ENCODE peak calls at places on chromosomes 7 and 10, in five cellular contexts. C, B, H, F and I are unnamed samples.

GRCh38 chr7:69845721-69846495 is 247.6 kb downstream of the AUTS2 start:
- DNase-seq in C (no peak), B (no peak), H (no peak), F (no peak), I (no peak)

GRCh38 chr10:79394631-79395030 is 47.4 kb downstream of the PPIF start:
- DNase-seq in C (no peak), B (no peak), H (no peak), F (no peak), I (no peak)

GRCh38 chr7:141027043-141027442 is 12.3 kb upstream of the MRPS33 start:
- DNase-seq in C (no peak), B (no peak), H (no peak), F (no peak), I (no peak)

GRCh38 chr7:75915416-75916156 is 631 bp downstream of the POR start:
- DNase-seq in C (peak), B (peak), H (peak), F (no peak), I (peak)

GRCh38 chr7:119172043-119172442 is 947.5 kb downstream of the ANKRD7 start:
- DNase-seq in C (no peak), B (no peak), H (no peak), F (no peak), I (no peak)

GRCh38 chr10:47038881-47039557 is 127.8 kb downstream of the PTPN20 start:
- DNase-seq in C (no peak), B (no peak), H (peak), F (no peak), I (no peak)

GRCh38 chr10:88243847-88244730 is 339.0 kb downstream of the RNLS start:
- DNase-seq in C (peak), B (peak), H (peak), F (no peak), I (no peak)

GRCh38 chr10:78359641-78360091 is 326.0 kb downstream of the RPS24 start:
- DNase-seq in C (no peak), B (no peak), H (no peak), F (no peak), I (no peak)

GRCh38 chr10:23263441-23264164 is 71.5 kb downstream of the PTF1A start:
- DNase-seq in C (no peak), B (no peak), H (no peak), F (no peak), I (no peak)

GRCh38 chr10:116721048-116721897 is 21.1 kb downstream of the HSPA12A start:
- DNase-seq in C (no peak), B (no peak), H (no peak), F (no peak), I (no peak)

GRCh38 chr10:82361317-82361716 is 486.3 kb downstream of the NRG3 start:
- DNase-seq in C (no peak), B (no peak), H (no peak), F (no peak), I (no peak)

GRCh38 chr10:30188101-30188500 is 128.7 kb upstream of the JCAD start:
- DNase-seq in C (peak), B (no peak), H (no peak), F (no peak), I (no peak)

GRCh38 chr7:23383225-23383624 is 84.1 kb downstream of the MALSU1 start:
- DNase-seq in C (peak), B (no peak), H (no peak), F (no peak), I (no peak)

GRCh38 chr10:77965294-77965693 is 38.7 kb upstream of the DLG5 start:
- DNase-seq in C (peak), B (no peak), H (no peak), F (no peak), I (peak)

GRCh38 chr10:36114141-36114540 is 472.0 kb upstream of the FZD8 start:
- DNase-seq in C (no peak), B (no peak), H (no peak), F (no peak), I (no peak)

GRCh38 chr10:36115364-36115763 is 473.3 kb upstream of the FZD8 start:
- DNase-seq in C (no peak), B (no peak), H (no peak), F (no peak), I (no peak)

GRCh38 chr10:36116751-36117150 is 474.7 kb upstream of the FZD8 start:
- DNase-seq in C (no peak), B (no peak), H (no peak), F (no peak), I (no peak)

GRCh38 chr10:36111676-36112075 is 469.6 kb upstream of the FZD8 start:
- DNase-seq in C (no peak), B (no peak), H (no peak), F (no peak), I (no peak)

GRCh38 chr10:36114913-36115312 is 472.8 kb upstream of the FZD8 start:
- DNase-seq in C (peak), B (no peak), H (no peak), F (no peak), I (no peak)
- TF ChIP-seq POLR2A in C (no peak), B (no peak), H (no peak), F (no peak), I (no peak)

DNA sequence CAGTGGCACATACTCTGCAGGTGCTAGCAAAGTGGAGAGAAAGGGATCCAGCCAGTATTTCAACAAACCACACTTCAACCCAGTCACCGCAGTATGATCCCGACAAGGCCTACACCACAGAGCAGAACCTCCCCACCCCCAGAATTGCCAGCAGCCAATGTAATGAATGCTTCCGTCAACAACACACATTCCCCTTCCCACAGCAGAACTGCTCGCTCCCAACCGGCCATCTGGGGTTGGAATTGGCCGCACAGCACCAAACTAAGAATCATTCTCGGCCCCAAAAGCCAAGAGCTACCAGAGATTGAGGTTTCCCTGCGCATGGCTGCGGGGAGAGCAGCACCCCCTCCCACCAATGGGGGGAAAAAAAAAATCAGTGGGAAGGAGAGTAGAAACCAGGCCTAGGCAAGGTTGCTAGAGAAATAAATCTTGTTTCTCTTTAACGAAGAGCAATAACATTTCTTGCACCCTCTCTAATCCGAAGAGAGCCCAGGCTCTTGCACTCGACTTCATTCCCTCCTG is 1.1 kb downstream of the WASL start:
- DNase-seq in C (peak), B (peak), H (peak), F (peak), I (peak)
- TF ChIP-seq POLR2A in C (no peak), B (no peak), H (no peak), F (no peak), I (no peak)

GRCh38 chr7:139426258-139427028 is 57.0 kb downstream of the KLRG2 start:
- DNase-seq in C (no peak), B (no peak), H (no peak), F (no peak), I (no peak)

GRCh38 chr7:139430443-139430842 is 53.0 kb downstream of the KLRG2 start:
- DNase-seq in C (no peak), B (no peak), H (no peak), F (no peak), I (no peak)

GRCh38 chr7:139427788-139428187 is 55.7 kb downstream of the KLRG2 start:
- DNase-seq in C (no peak), B (no peak), H (no peak), F (no peak), I (no peak)

GRCh38 chr7:139424004-139424403 is 59.5 kb downstream of the KLRG2 start:
- DNase-seq in C (no peak), B (no peak), H (no peak), F (no peak), I (no peak)

GRCh38 chr7:139427029-139427420 is 56.4 kb downstream of the KLRG2 start:
- DNase-seq in C (no peak), B (no peak), H (no peak), F (no peak), I (no peak)
- TF ChIP-seq POLR2A in C (no peak), B (no peak), H (no peak), F (no peak), I (no peak)

GRCh38 chr7:130937016-130937415 is 203.0 kb upstream of the KLF14 start:
- DNase-seq in C (no peak), B (no peak), H (no peak), F (no peak), I (no peak)
- TF ChIP-seq POLR2A in C (no peak), B (no peak), H (no peak), F (no peak), I (no peak)

GRCh38 chr7:151838072-151838471 is 38.8 kb downstream of the PRKAG2 start:
- DNase-seq in C (no peak), B (no peak), H (no peak), F (no peak), I (no peak)

GRCh38 chr7:151838861-151839381 is 38.0 kb downstream of the PRKAG2 start:
- DNase-seq in C (no peak), B (no peak), H (no peak), F (no peak), I (no peak)

GRCh38 chr7:151840088-151840910 is 36.6 kb downstream of the PRKAG2 start:
- DNase-seq in C (no peak), B (no peak), H (no peak), F (no peak), I (no peak)

GRCh38 chr7:151837285-151838042 is 39.5 kb downstream of the PRKAG2 start:
- DNase-seq in C (no peak), B (no peak), H (no peak), F (no peak), I (no peak)

GRCh38 chr7:151839511-151839921 is 37.4 kb downstream of the PRKAG2 start:
- DNase-seq in C (no peak), B (no peak), H (no peak), F (no peak), I (no peak)
- TF ChIP-seq POLR2A in C (no peak), B (no peak), H (no peak), F (no peak), I (no peak)

DNA sequence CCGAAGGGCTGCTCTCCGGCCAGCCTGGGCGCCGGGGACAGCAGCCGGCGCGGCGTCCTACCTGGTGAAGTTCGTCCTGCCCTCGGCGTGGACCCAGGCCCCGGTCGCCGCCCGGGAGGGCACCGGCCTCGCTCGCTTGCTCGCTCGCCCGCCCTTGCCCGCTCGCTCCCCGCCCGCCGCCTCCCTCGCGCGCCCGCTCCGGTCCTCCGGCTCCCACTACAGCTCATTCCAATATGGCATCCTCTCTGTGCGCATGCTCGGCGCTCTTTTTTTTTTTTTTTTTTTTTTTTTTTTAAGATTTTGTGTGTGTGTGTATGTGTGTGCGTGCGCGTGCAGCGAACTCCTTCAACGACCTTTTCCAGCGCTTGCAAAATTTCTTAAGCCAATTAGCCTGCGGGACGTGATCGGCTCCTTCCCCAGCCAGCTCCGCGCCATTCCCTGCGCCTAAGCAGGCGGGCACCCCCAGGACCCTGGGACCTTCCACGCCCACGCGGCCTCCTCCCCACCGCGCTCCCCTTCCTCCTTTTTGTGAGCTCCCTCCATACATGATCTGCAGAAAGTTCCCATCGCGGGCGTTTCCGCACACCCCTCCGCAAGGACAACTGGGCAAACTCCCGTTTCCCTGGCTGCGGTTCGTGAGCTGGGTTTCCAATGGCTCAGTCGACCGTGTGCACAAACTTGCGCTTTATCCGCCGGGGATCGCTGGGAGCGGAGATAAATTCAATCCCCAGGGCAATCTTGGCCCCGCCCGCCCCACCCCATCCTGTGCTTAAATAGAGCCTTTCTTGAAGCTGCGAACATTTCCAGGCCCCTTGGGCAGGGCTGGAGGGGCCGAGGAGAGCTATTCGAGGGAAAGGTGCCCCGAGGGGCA is at the start of gene SFMBT2:
- DNase-seq in C (peak), B (peak), H (peak), F (peak), I (peak)
- TF ChIP-seq POLR2A in C (no peak), B (no peak), H (peak), F (peak), I (no peak)

DNA sequence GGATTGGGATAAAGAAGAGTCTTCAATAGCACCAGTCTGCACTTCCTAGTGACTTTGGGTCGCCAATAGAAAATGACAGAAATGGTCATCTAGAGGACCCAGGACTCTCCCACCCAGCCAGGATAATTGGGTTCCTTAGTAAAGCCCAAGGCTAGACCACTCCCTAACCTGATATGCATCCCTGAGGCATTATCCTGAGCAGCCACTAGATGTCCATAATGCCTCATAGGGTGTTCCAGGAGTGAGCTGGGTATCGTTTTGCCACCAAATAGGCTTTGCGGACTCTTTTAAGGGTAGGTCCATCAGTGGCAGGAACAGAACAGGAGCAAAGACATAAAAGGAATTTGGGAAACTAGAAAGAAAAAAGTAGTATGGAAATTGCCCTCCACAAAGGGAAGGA is 4.5 kb upstream of the LRRC4 start:
- DNase-seq in C (no peak), B (no peak), H (no peak), F (no peak), I (no peak)
- TF ChIP-seq POLR2A in C (no peak), B (no peak), H (no peak), F (no peak), I (no peak)

GRCh38 chr7:523436-524336 is 4.0 kb upstream of the PDGFA start:
- DNase-seq in C (no peak), B (no peak), H (no peak), F (no peak), I (peak)

GRCh38 chr7:522938-523289 is 3.3 kb upstream of the PDGFA start:
- DNase-seq in C (no peak), B (no peak), H (no peak), F (no peak), I (no peak)

GRCh38 chr7:520503-521161 is 986 bp upstream of the PDGFA start:
- DNase-seq in C (no peak), B (no peak), H (peak), F (no peak), I (no peak)

GRCh38 chr7:521221-522070 is 1.8 kb upstream of the PDGFA start:
- DNase-seq in C (peak), B (peak), H (peak), F (peak), I (peak)

DNA sequence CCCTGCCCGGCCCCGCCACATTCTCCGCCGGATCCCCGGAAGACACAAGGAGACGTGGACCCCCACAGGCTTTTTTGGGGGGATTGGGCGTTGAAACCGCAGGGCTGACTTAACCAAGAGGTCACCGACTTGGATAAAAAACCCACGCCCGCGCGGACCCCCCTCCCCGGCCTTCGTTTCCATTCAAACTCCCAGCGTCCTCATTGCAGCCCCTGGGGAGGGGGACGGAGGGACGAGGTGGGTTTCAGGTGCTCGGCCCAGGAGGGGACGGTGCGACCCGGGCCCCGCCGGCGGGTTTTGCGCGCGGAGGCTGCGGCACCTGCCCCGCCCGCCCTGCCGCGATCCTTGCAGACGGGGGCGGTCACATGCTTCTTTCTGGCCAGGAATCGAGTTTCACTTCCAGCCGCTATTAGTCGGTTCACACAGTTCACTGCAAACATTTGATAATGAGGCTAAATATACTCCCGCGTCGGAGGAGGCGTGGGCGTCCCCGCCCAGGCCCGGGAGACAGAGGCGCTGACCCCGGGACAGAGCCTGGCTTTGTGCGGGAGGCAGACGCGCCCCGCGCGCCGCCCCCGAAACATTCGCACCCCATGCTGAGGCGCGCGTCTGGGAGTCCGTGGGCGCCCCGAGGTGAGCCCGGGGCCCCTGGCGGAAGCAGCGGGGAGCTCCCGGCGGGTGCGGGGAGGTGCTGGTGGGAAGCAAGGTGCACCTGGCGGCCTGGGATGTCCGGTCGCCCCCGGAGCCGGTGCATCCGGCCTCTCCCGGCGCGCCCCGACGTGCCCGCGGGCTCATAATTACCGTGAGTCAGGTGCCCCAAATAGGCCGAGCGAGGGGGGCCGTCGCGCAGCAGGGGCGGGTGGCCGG is 2.7 kb upstream of the PDGFA start:
- DNase-seq in C (peak), B (peak), H (peak), F (peak), I (peak)
- TF ChIP-seq POLR2A in C (no peak), B (no peak), H (no peak), F (no peak), I (no peak)

GRCh38 chr7:39727614-39728013 is 104.2 kb downstream of the RALA start:
- DNase-seq in C (no peak), B (no peak), H (no peak), F (no peak), I (no peak)

GRCh38 chr7:39720586-39720985 is 97.2 kb downstream of the RALA start:
- DNase-seq in C (no peak), B (peak), H (no peak), F (no peak), I (no peak)

GRCh38 chr7:39721345-39721744 is 98.0 kb downstream of the RALA start:
- DNase-seq in C (no peak), B (no peak), H (no peak), F (no peak), I (no peak)

DNA sequence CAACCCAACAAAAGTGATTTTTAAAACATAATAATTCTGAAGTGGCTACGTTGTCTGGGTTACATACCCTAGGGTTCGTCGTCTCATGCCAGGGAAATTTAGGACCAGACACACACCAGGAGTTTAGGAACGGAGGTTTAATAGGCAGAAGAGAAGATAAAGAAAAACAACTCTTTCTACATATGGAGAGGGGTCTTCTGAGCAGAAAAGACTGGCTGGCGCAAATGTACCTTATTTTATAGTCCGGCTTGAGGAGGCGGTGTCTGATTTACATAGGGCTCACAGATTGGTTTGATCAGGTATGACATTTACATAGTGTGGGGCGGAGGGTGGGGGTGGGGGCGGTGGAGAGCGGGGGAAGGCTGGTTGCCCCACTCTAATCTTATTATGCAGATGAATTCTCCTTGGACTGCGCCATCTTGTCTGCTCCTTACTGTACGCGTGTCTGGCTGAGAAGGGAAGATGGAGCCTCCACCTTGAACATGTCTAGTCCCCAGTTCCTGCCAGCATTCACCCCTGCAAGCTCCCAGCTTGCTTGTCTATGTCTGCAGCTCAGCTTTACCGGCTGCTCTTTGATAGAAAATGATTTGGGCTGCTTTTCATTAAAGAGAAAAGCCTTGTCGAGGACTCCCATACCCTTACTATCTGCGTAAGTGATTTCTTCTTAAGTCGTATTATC is 98.7 kb downstream of the RALA start:
- DNase-seq in C (no peak), B (no peak), H (no peak), F (no peak), I (no peak)
- TF ChIP-seq POLR2A in C (no peak), B (no peak), H (no peak), F (no peak), I (no peak)

GRCh38 chr10:72297968-72298773 is 24.4 kb downstream of the DDIT4 start:
- DNase-seq in C (peak), B (peak), H (peak), F (peak), I (peak)
- TF ChIP-seq POLR2A in C (peak), B (no peak), H (peak), F (peak), I (peak)